ENCODE peak calls at places on chromosomes 1 and 21, in seven cellular contexts. J is G401, G is iPS-NIHi11, L is T follicular helper cell, C is T-helper 1 cell, F is stomach, M is nucleus accumbens. Q is an unnamed sample.

GRCh38 chr1:115183158-115183557 is 93.9 kb upstream of the TSPAN2 start:
- DNase-seq in J (no peak), G (peak; percentile 36), L (no peak), C (no peak), F (no peak), M (no peak), Q (no peak)

GRCh38 chr1:110248746-110249145 is 38.6 kb downstream of the KCNC4 start:
- DNase-seq in J (no peak), G (no peak), L (no peak), C (no peak), F (no peak), M (no peak), Q (no peak)

GRCh38 chr21:45302082-45303061 is 14.7 kb upstream of the POFUT2 start:
- DNase-seq in J (no peak), G (no peak), L (peak; percentile 63), C (peak; percentile 47), F (peak; percentile 45), M (no peak), Q (no peak)

GRCh38 chr1:203553501-203553900 is 59.5 kb downstream of the OPTC start:
- DNase-seq in J (no peak), G (no peak), L (no peak), C (no peak), F (no peak), M (no peak), Q (no peak)

GRCh38 chr21:39386899-39387298 is 38.0 kb upstream of the HMGN1 start:
- DNase-seq in J (no peak), G (no peak), L (no peak), C (no peak), F (no peak), M (no peak), Q (no peak)

GRCh38 chr1:179369751-179370341 is 4.1 kb downstream of the AXDND1 start:
- DNase-seq in J (peak; percentile 79), G (peak; percentile 82), L (no peak), C (peak; percentile 14), F (no peak), M (no peak), Q (no peak)

GRCh38 chr1:181179980-181180964 is 91.8 kb downstream of the IER5 start:
- DNase-seq in J (peak; percentile 71), G (peak; percentile 74), L (peak; percentile 12), C (no peak), F (no peak), M (peak; percentile 18), Q (no peak)

GRCh38 chr1:229390130-229390529 is 43.8 kb downstream of the ACTA1 start:
- DNase-seq in J (no peak), G (no peak), L (no peak), C (no peak), F (no peak), M (no peak), Q (no peak)

GRCh38 chr1:198890531-198890930 is 251.7 kb downstream of the PTPRC start:
- DNase-seq in J (no peak), G (no peak), L (no peak), C (no peak), F (no peak), M (no peak), Q (no peak)

GRCh38 chr21:45471229-45472052 is 66.5 kb downstream of the COL18A1 start:
- DNase-seq in J (no peak), G (no peak), L (no peak), C (no peak), F (no peak), M (no peak), Q (no peak)

GRCh38 chr1:205512059-205513045 is 7.9 kb downstream of the CDK18 start:
- DNase-seq in J (no peak), G (no peak), L (no peak), C (no peak), F (no peak), M (no peak), Q (no peak)

GRCh38 chr1:46246548-46247432 is 773 bp upstream of the RAD54L start:
- DNase-seq in J (no peak), G (peak; percentile 99), L (no peak), C (no peak), F (no peak), M (peak; percentile 40), Q (peak; percentile 97)

GRCh38 chr1:200302192-200302892 is 107.5 kb downstream of the ZNF281 start:
- DNase-seq in J (peak; percentile 6), G (peak; percentile 29), L (peak; percentile 45), C (peak; percentile 44), F (peak; percentile 48), M (no peak), Q (peak; percentile 54)

GRCh38 chr1:58290685-58291372 is 255.7 kb downstream of the OMA1 start:
- DNase-seq in J (no peak), G (peak; percentile 76), L (no peak), C (no peak), F (no peak), M (no peak), Q (peak; percentile 74)

GRCh38 chr1:97379387-97380075 is 541.3 kb downstream of the DPYD start:
- DNase-seq in J (no peak), G (no peak), L (no peak), C (no peak), F (no peak), M (no peak), Q (no peak)

GRCh38 chr1:246155923-246156322 is 351.2 kb downstream of the SMYD3 start:
- DNase-seq in J (no peak), G (no peak), L (no peak), C (no peak), F (no peak), M (no peak), Q (no peak)

GRCh38 chr1:69523032-69523431 is 44.7 kb upstream of the LRRC7 start:
- DNase-seq in J (no peak), G (no peak), L (no peak), C (no peak), F (no peak), M (no peak), Q (no peak)

Q was measured in ecto neural progenitor cell.